ENCODE peak calls at places on chromosomes 12 and 14, in four cellular contexts. One of them, this sample, is unnamed.

GRCh38 chr12:3273409-3273853 is 196.3 kb downstream of the TSPAN9 start:
- DNase-seq in K562: no peak
- DNase-seq in HepG2: no peak
- DNase-seq in GM12878: no peak
- DNase-seq in this sample: no peak

GRCh38 chr14:99512110-99512449 is 30.9 kb downstream of the CCNK start:
- DNase-seq in K562: no peak
- DNase-seq in HepG2: no peak
- DNase-seq in GM12878: no peak
- DNase-seq in this sample: no peak

GRCh38 chr14:22391908-22392307 is 197.1 kb downstream of the DAD1 start:
- DNase-seq in K562: peak
- DNase-seq in HepG2: peak
- DNase-seq in GM12878: peak
- DNase-seq in this sample: no peak

GRCh38 chr12:26523708-26524150 is 309.3 kb downstream of the ITPR2 start:
- DNase-seq in K562: no peak
- DNase-seq in HepG2: no peak
- DNase-seq in GM12878: no peak
- DNase-seq in this sample: no peak

GRCh38 chr14:52018252-52018651 is 28.9 kb downstream of the RTRAF start:
- DNase-seq in K562: peak
- DNase-seq in HepG2: no peak
- DNase-seq in GM12878: no peak
- DNase-seq in this sample: no peak

GRCh38 chr12:46549527-46550265 is 177.1 kb upstream of the SLC38A2 start:
- DNase-seq in K562: no peak
- DNase-seq in HepG2: no peak
- DNase-seq in GM12878: no peak
- DNase-seq in this sample: no peak

GRCh38 chr14:101879212-101880015 is 85.0 kb upstream of the DYNC1H1 start:
- DNase-seq in K562: no peak
- DNase-seq in HepG2: no peak
- DNase-seq in GM12878: no peak
- DNase-seq in this sample: no peak

GRCh38 chr14:68606644-68607043 is 186.2 kb downstream of the ZFP36L1 start:
- DNase-seq in K562: no peak
- DNase-seq in HepG2: no peak
- DNase-seq in GM12878: no peak
- DNase-seq in this sample: no peak

GRCh38 chr12:86389949-86390348 is 133.8 kb upstream of the MGAT4C start:
- DNase-seq in K562: no peak
- DNase-seq in HepG2: no peak
- DNase-seq in GM12878: no peak
- DNase-seq in this sample: no peak

GRCh38 chr14:101241807-101242278 is 319.5 kb upstream of the DIO3 start:
- DNase-seq in K562: no peak
- DNase-seq in HepG2: no peak
- DNase-seq in GM12878: no peak
- DNase-seq in this sample: no peak

GRCh38 chr14:35197015-35197414 is 74.7 kb downstream of the PRORP start:
- DNase-seq in K562: no peak
- DNase-seq in HepG2: no peak
- DNase-seq in GM12878: no peak
- DNase-seq in this sample: no peak

GRCh38 chr12:4002601-4003000 is 129.4 kb upstream of the PARP11 start:
- DNase-seq in K562: no peak
- DNase-seq in HepG2: no peak
- DNase-seq in GM12878: no peak
- DNase-seq in this sample: no peak

GRCh38 chr12:5040368-5040767 is 3.3 kb upstream of the KCNA5 start:
- DNase-seq in K562: no peak
- DNase-seq in HepG2: no peak
- DNase-seq in GM12878: no peak
- DNase-seq in this sample: no peak

GRCh38 chr14:44149597-44149996 is 357.5 kb downstream of the FSCB start:
- DNase-seq in K562: no peak
- DNase-seq in HepG2: peak
- DNase-seq in GM12878: no peak
- DNase-seq in this sample: peak

GRCh38 chr14:76776306-76777251 is 15.3 kb downstream of the VASH1 start:
- DNase-seq in K562: peak
- DNase-seq in HepG2: peak
- DNase-seq in GM12878: no peak
- DNase-seq in this sample: no peak

GRCh38 chr12:1842183-1842904 is 22.0 kb downstream of the LRTM2 start:
- DNase-seq in K562: no peak
- DNase-seq in HepG2: no peak
- DNase-seq in GM12878: no peak
- DNase-seq in this sample: no peak

GRCh38 chr12:68352067-68352466 is 19.9 kb upstream of the MDM1 start:
- DNase-seq in K562: no peak
- DNase-seq in HepG2: no peak
- DNase-seq in GM12878: no peak
- DNase-seq in this sample: no peak

DNA sequence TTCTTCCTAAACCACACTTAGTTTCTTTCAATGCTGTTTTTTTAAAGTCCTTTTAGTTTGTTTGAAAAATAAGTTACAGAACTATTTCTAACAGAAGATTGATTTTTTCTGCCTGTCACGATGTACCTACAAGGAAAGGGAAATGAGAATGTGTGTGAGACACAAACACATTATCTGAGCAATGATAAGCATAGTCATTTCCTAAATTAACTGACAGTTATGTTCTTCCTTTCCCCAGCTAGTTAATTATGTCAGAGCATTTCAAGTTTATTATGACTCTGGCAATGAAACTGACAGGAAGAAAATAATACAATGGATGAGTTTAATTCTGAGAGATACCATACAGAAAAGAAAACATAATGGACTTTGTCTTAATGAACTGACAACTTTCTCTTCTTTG is 21.3 kb upstream of the LDHB start:
- DNase-seq in K562: no peak
- DNase-seq in HepG2: no peak
- DNase-seq in GM12878: no peak
- DNase-seq in this sample: no peak
- H3K4me2 ChIP-seq in K562: no peak
- H3K4me2 ChIP-seq in HepG2: no peak
- H3K4me2 ChIP-seq in GM12878: no peak
- H3K4me2 ChIP-seq in this sample: no peak

GRCh38 chr12:14362347-14362746 is 3.1 kb upstream of the ATF7IP start:
- DNase-seq in K562: no peak
- DNase-seq in HepG2: no peak
- DNase-seq in GM12878: peak
- DNase-seq in this sample: no peak
- TF ChIP-seq BRCA1 in K562: no peak
- TF ChIP-seq BRCA1 in HepG2: no peak
- TF ChIP-seq BRCA1 in GM12878: no peak
- TF ChIP-seq BRCA1 in this sample: no peak

GRCh38 chr12:89072303-89073026 is 279.8 kb downstream of the DUSP6 start:
- DNase-seq in K562: no peak
- DNase-seq in HepG2: no peak
- DNase-seq in GM12878: no peak
- DNase-seq in this sample: no peak

GRCh38 chr12:89073659-89074058 is 278.6 kb downstream of the DUSP6 start:
- DNase-seq in K562: no peak
- DNase-seq in HepG2: no peak
- DNase-seq in GM12878: no peak
- DNase-seq in this sample: no peak

GRCh38 chr12:89075890-89076591 is 276.3 kb downstream of the DUSP6 start:
- DNase-seq in K562: no peak
- DNase-seq in HepG2: no peak
- DNase-seq in GM12878: no peak
- DNase-seq in this sample: no peak

GRCh38 chr12:89070603-89071002 is 281.7 kb downstream of the DUSP6 start:
- DNase-seq in K562: no peak
- DNase-seq in HepG2: no peak
- DNase-seq in GM12878: no peak
- DNase-seq in this sample: no peak

DNA sequence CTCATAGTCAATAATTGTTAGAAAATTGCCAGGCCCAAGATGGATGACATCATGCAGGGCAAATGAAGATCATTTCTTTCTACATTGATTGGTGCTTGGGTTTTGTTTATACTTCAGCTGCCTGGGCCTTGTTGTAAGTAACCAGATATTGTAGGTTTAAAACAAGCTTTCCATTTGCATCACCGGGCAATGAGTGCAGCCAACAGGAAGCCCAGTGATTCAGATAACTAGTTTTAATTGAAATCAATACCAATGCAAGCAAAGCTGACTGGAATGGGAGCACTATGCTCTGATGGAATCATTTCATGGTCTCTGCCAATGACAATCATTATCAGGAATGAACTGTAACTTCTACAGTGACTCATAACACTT is 279.3 kb downstream of the DUSP6 start:
- DNase-seq in K562: no peak
- DNase-seq in HepG2: no peak
- DNase-seq in GM12878: no peak
- DNase-seq in this sample: no peak
- H3K4me2 ChIP-seq in K562: no peak
- H3K4me2 ChIP-seq in HepG2: no peak
- H3K4me2 ChIP-seq in GM12878: no peak
- H3K4me2 ChIP-seq in this sample: no peak

GRCh38 chr14:105646175-105646574 is 119.8 kb downstream of the TMEM121 start:
- DNase-seq in K562: no peak
- DNase-seq in HepG2: no peak
- DNase-seq in GM12878: no peak
- DNase-seq in this sample: no peak
- TF ChIP-seq BRCA1 in K562: no peak
- TF ChIP-seq BRCA1 in HepG2: no peak
- TF ChIP-seq BRCA1 in GM12878: no peak
- TF ChIP-seq BRCA1 in this sample: no peak

GRCh38 chr12:118033331-118033730 is 16.8 kb downstream of the RFC5 start:
- DNase-seq in K562: no peak
- DNase-seq in HepG2: no peak
- DNase-seq in GM12878: no peak
- DNase-seq in this sample: no peak
- H3K4me2 ChIP-seq in K562: no peak
- H3K4me2 ChIP-seq in HepG2: no peak
- H3K4me2 ChIP-seq in GM12878: no peak
- H3K4me2 ChIP-seq in this sample: no peak